ENCODE peak calls at places on chromosomes 11 and 22, in ten cellular contexts. One of them, this sample, is unnamed.

GRCh38 chr11:112583246-112583893 is 322.7 kb upstream of the PLET1 start:
- DNase-seq in bronchial epithelial cell: no peak
- DNase-seq in epithelial cell of esophagus: no peak
- DNase-seq in HCT116: no peak
- DNase-seq in NCI-H2081: no peak
- DNase-seq in skeletal muscle cell: no peak
- DNase-seq in activated naive CD8-positive, alpha-beta T cell treated with anti-CD3 and anti-CD28 coated beads, Interleukin-2, amount 50 U/mL, for 16 hours: no peak
- DNase-seq in small intestine: no peak
- DNase-seq in NCI-H345: no peak
- DNase-seq in activated CD8-positive, alpha-beta T cell treated with anti-CD3 and anti-CD28 coated beads for 36 hours: no peak
- DNase-seq in this sample: no peak

GRCh38 chr22:41952713-41953112 is 763 bp downstream of the SMIM45 start:
- DNase-seq in bronchial epithelial cell: no peak
- DNase-seq in epithelial cell of esophagus: peak; percentile 30
- DNase-seq in HCT116: no peak
- DNase-seq in NCI-H2081: no peak
- DNase-seq in skeletal muscle cell: no peak
- DNase-seq in activated naive CD8-positive, alpha-beta T cell treated with anti-CD3 and anti-CD28 coated beads, Interleukin-2, amount 50 U/mL, for 16 hours: no peak
- DNase-seq in small intestine: no peak
- DNase-seq in NCI-H345: no peak
- DNase-seq in activated CD8-positive, alpha-beta T cell treated with anti-CD3 and anti-CD28 coated beads for 36 hours: no peak
- DNase-seq in this sample: no peak

GRCh38 chr11:57566564-57567209 is 785 bp downstream of the UBE2L6 start:
- DNase-seq in bronchial epithelial cell: no peak
- DNase-seq in epithelial cell of esophagus: no peak
- DNase-seq in HCT116: no peak
- DNase-seq in NCI-H2081: no peak
- DNase-seq in skeletal muscle cell: no peak
- DNase-seq in activated naive CD8-positive, alpha-beta T cell treated with anti-CD3 and anti-CD28 coated beads, Interleukin-2, amount 50 U/mL, for 16 hours: no peak
- DNase-seq in small intestine: no peak
- DNase-seq in NCI-H345: no peak
- DNase-seq in activated CD8-positive, alpha-beta T cell treated with anti-CD3 and anti-CD28 coated beads for 36 hours: peak; percentile 18
- DNase-seq in this sample: no peak

GRCh38 chr11:128884703-128885338 is 6.3 kb upstream of the KCNJ5 start:
- DNase-seq in bronchial epithelial cell: peak; percentile 65
- DNase-seq in epithelial cell of esophagus: peak; percentile 81
- DNase-seq in HCT116: peak; percentile 63
- DNase-seq in NCI-H2081: peak; percentile 77
- DNase-seq in skeletal muscle cell: no peak
- DNase-seq in activated naive CD8-positive, alpha-beta T cell treated with anti-CD3 and anti-CD28 coated beads, Interleukin-2, amount 50 U/mL, for 16 hours: no peak
- DNase-seq in small intestine: peak; percentile 80
- DNase-seq in NCI-H345: peak; percentile 75
- DNase-seq in activated CD8-positive, alpha-beta T cell treated with anti-CD3 and anti-CD28 coated beads for 36 hours: peak; percentile 67
- DNase-seq in this sample: peak; percentile 80

GRCh38 chr22:48811885-48812284 is 1015.8 kb downstream of the BRD1 start:
- DNase-seq in bronchial epithelial cell: no peak
- DNase-seq in epithelial cell of esophagus: no peak
- DNase-seq in HCT116: no peak
- DNase-seq in NCI-H2081: peak; percentile 84
- DNase-seq in skeletal muscle cell: no peak
- DNase-seq in activated naive CD8-positive, alpha-beta T cell treated with anti-CD3 and anti-CD28 coated beads, Interleukin-2, amount 50 U/mL, for 16 hours: no peak
- DNase-seq in small intestine: no peak
- DNase-seq in NCI-H345: peak; percentile 78
- DNase-seq in activated CD8-positive, alpha-beta T cell treated with anti-CD3 and anti-CD28 coated beads for 36 hours: no peak
- DNase-seq in this sample: no peak

GRCh38 chr11:79062814-79063762 is 377.7 kb downstream of the TENM4 start:
- DNase-seq in bronchial epithelial cell: peak; percentile 33
- DNase-seq in epithelial cell of esophagus: peak; percentile 55
- DNase-seq in HCT116: peak; percentile 12
- DNase-seq in NCI-H2081: peak; percentile 14
- DNase-seq in skeletal muscle cell: no peak
- DNase-seq in activated naive CD8-positive, alpha-beta T cell treated with anti-CD3 and anti-CD28 coated beads, Interleukin-2, amount 50 U/mL, for 16 hours: no peak
- DNase-seq in small intestine: peak; percentile 13
- DNase-seq in NCI-H345: no peak
- DNase-seq in activated CD8-positive, alpha-beta T cell treated with anti-CD3 and anti-CD28 coated beads for 36 hours: no peak
- DNase-seq in this sample: no peak

GRCh38 chr22:41117127-41117965 is 25.0 kb downstream of the EP300 start:
- DNase-seq in bronchial epithelial cell: no peak
- DNase-seq in epithelial cell of esophagus: no peak
- DNase-seq in HCT116: no peak
- DNase-seq in NCI-H2081: no peak
- DNase-seq in skeletal muscle cell: no peak
- DNase-seq in activated naive CD8-positive, alpha-beta T cell treated with anti-CD3 and anti-CD28 coated beads, Interleukin-2, amount 50 U/mL, for 16 hours: no peak
- DNase-seq in small intestine: no peak
- DNase-seq in NCI-H345: no peak
- DNase-seq in activated CD8-positive, alpha-beta T cell treated with anti-CD3 and anti-CD28 coated beads for 36 hours: no peak
- DNase-seq in this sample: no peak

GRCh38 chr22:36914383-36914752 is 940 bp downstream of the CSF2RB start:
- DNase-seq in bronchial epithelial cell: no peak
- DNase-seq in epithelial cell of esophagus: no peak
- DNase-seq in HCT116: no peak
- DNase-seq in NCI-H2081: no peak
- DNase-seq in skeletal muscle cell: no peak
- DNase-seq in activated naive CD8-positive, alpha-beta T cell treated with anti-CD3 and anti-CD28 coated beads, Interleukin-2, amount 50 U/mL, for 16 hours: no peak
- DNase-seq in small intestine: no peak
- DNase-seq in NCI-H345: no peak
- DNase-seq in activated CD8-positive, alpha-beta T cell treated with anti-CD3 and anti-CD28 coated beads for 36 hours: no peak
- DNase-seq in this sample: no peak

GRCh38 chr11:45599161-45599943 is 66.1 kb downstream of the CHST1 start:
- DNase-seq in bronchial epithelial cell: no peak
- DNase-seq in epithelial cell of esophagus: no peak
- DNase-seq in HCT116: no peak
- DNase-seq in NCI-H2081: no peak
- DNase-seq in skeletal muscle cell: no peak
- DNase-seq in activated naive CD8-positive, alpha-beta T cell treated with anti-CD3 and anti-CD28 coated beads, Interleukin-2, amount 50 U/mL, for 16 hours: no peak
- DNase-seq in small intestine: no peak
- DNase-seq in NCI-H345: no peak
- DNase-seq in activated CD8-positive, alpha-beta T cell treated with anti-CD3 and anti-CD28 coated beads for 36 hours: no peak
- DNase-seq in this sample: no peak

GRCh38 chr22:33842006-33842354 is 78.3 kb downstream of the LARGE1 start:
- DNase-seq in bronchial epithelial cell: no peak
- DNase-seq in epithelial cell of esophagus: no peak
- DNase-seq in HCT116: no peak
- DNase-seq in NCI-H2081: no peak
- DNase-seq in skeletal muscle cell: no peak
- DNase-seq in activated naive CD8-positive, alpha-beta T cell treated with anti-CD3 and anti-CD28 coated beads, Interleukin-2, amount 50 U/mL, for 16 hours: no peak
- DNase-seq in small intestine: no peak
- DNase-seq in NCI-H345: no peak
- DNase-seq in activated CD8-positive, alpha-beta T cell treated with anti-CD3 and anti-CD28 coated beads for 36 hours: no peak
- DNase-seq in this sample: no peak

GRCh38 chr22:20114506-20115475 is 1.1 kb upstream of the RANBP1 start:
- DNase-seq in bronchial epithelial cell: no peak
- DNase-seq in epithelial cell of esophagus: no peak
- DNase-seq in HCT116: no peak
- DNase-seq in NCI-H2081: no peak
- DNase-seq in skeletal muscle cell: no peak
- DNase-seq in activated naive CD8-positive, alpha-beta T cell treated with anti-CD3 and anti-CD28 coated beads, Interleukin-2, amount 50 U/mL, for 16 hours: no peak
- DNase-seq in small intestine: no peak
- DNase-seq in NCI-H345: no peak
- DNase-seq in activated CD8-positive, alpha-beta T cell treated with anti-CD3 and anti-CD28 coated beads for 36 hours: no peak
- DNase-seq in this sample: no peak

GRCh38 chr11:102429691-102430090 is 22.9 kb downstream of the TMEM123 start:
- DNase-seq in bronchial epithelial cell: no peak
- DNase-seq in epithelial cell of esophagus: no peak
- DNase-seq in HCT116: no peak
- DNase-seq in NCI-H2081: peak; percentile 20
- DNase-seq in skeletal muscle cell: no peak
- DNase-seq in activated naive CD8-positive, alpha-beta T cell treated with anti-CD3 and anti-CD28 coated beads, Interleukin-2, amount 50 U/mL, for 16 hours: no peak
- DNase-seq in small intestine: no peak
- DNase-seq in NCI-H345: no peak
- DNase-seq in activated CD8-positive, alpha-beta T cell treated with anti-CD3 and anti-CD28 coated beads for 36 hours: no peak
- DNase-seq in this sample: no peak

GRCh38 chr11:113681711-113682410 is 24.2 kb downstream of the TMPRSS5 start:
- DNase-seq in bronchial epithelial cell: peak; percentile 19
- DNase-seq in epithelial cell of esophagus: peak; percentile 6
- DNase-seq in HCT116: no peak
- DNase-seq in NCI-H2081: peak; percentile 47
- DNase-seq in skeletal muscle cell: no peak
- DNase-seq in activated naive CD8-positive, alpha-beta T cell treated with anti-CD3 and anti-CD28 coated beads, Interleukin-2, amount 50 U/mL, for 16 hours: no peak
- DNase-seq in small intestine: no peak
- DNase-seq in NCI-H345: peak; percentile 66
- DNase-seq in activated CD8-positive, alpha-beta T cell treated with anti-CD3 and anti-CD28 coated beads for 36 hours: no peak
- DNase-seq in this sample: no peak

GRCh38 chr11:47083913-47084312 is 92.8 kb downstream of the ARFGAP2 start:
- DNase-seq in bronchial epithelial cell: peak; percentile 72
- DNase-seq in epithelial cell of esophagus: peak; percentile 58
- DNase-seq in HCT116: no peak
- DNase-seq in NCI-H2081: no peak
- DNase-seq in skeletal muscle cell: peak; percentile 48
- DNase-seq in activated naive CD8-positive, alpha-beta T cell treated with anti-CD3 and anti-CD28 coated beads, Interleukin-2, amount 50 U/mL, for 16 hours: no peak
- DNase-seq in small intestine: no peak
- DNase-seq in NCI-H345: no peak
- DNase-seq in activated CD8-positive, alpha-beta T cell treated with anti-CD3 and anti-CD28 coated beads for 36 hours: no peak
- DNase-seq in this sample: no peak

GRCh38 chr11:32109138-32109537 is 18.3 kb downstream of the RCN1 start:
- DNase-seq in bronchial epithelial cell: peak; percentile 91
- DNase-seq in epithelial cell of esophagus: peak; percentile 77
- DNase-seq in HCT116: no peak
- DNase-seq in NCI-H2081: no peak
- DNase-seq in skeletal muscle cell: no peak
- DNase-seq in activated naive CD8-positive, alpha-beta T cell treated with anti-CD3 and anti-CD28 coated beads, Interleukin-2, amount 50 U/mL, for 16 hours: no peak
- DNase-seq in small intestine: no peak
- DNase-seq in NCI-H345: no peak
- DNase-seq in activated CD8-positive, alpha-beta T cell treated with anti-CD3 and anti-CD28 coated beads for 36 hours: no peak
- DNase-seq in this sample: no peak

GRCh38 chr11:61116426-61117214 is 14.3 kb downstream of the CD5 start:
- DNase-seq in bronchial epithelial cell: no peak
- DNase-seq in epithelial cell of esophagus: peak; percentile 9
- DNase-seq in HCT116: no peak
- DNase-seq in NCI-H2081: no peak
- DNase-seq in skeletal muscle cell: no peak
- DNase-seq in activated naive CD8-positive, alpha-beta T cell treated with anti-CD3 and anti-CD28 coated beads, Interleukin-2, amount 50 U/mL, for 16 hours: no peak
- DNase-seq in small intestine: no peak
- DNase-seq in NCI-H345: no peak
- DNase-seq in activated CD8-positive, alpha-beta T cell treated with anti-CD3 and anti-CD28 coated beads for 36 hours: no peak
- DNase-seq in this sample: no peak

This sample was measured in LoVo.